ENCODE peak calls at places on chromosomes 3 and 15, in eight cellular contexts. One of them, this sample, is unnamed.

GRCh38 chr3:127779747-127780146 is 42.6 kb downstream of the MGLL start:
- ATAC-seq in upper lobe of left lung: no peak
- ATAC-seq in HCT116: no peak
- ATAC-seq in K562: no peak
- ATAC-seq in HepG2: no peak
- ATAC-seq in Panc1: no peak
- ATAC-seq in GM23338: no peak
- ATAC-seq in GM12878: peak
- ATAC-seq in this sample: peak

GRCh38 chr3:57530071-57530608 is 14.0 kb downstream of the DNAH12 start:
- ATAC-seq in Panc1: no peak
- ATAC-seq in upper lobe of left lung: no peak
- ATAC-seq in HCT116: peak
- ATAC-seq in HepG2: peak
- ATAC-seq in GM12878: no peak
- ATAC-seq in GM23338: no peak
- ATAC-seq in K562: no peak
- ATAC-seq in this sample: no peak

GRCh38 chr3:51100543-51100851 is 284.6 kb upstream of the MANF start:
- ATAC-seq in GM23338: no peak
- ATAC-seq in HCT116: no peak
- ATAC-seq in HepG2: no peak
- ATAC-seq in upper lobe of left lung: no peak
- ATAC-seq in GM12878: no peak
- ATAC-seq in K562: no peak
- ATAC-seq in Panc1: no peak
- ATAC-seq in this sample: no peak

GRCh38 chr3:18830087-18830486 is 318.2 kb upstream of the KCNH8 start:
- ATAC-seq in Panc1: no peak
- ATAC-seq in HepG2: no peak
- ATAC-seq in upper lobe of left lung: no peak
- ATAC-seq in GM23338: no peak
- ATAC-seq in HCT116: no peak
- ATAC-seq in K562: no peak
- ATAC-seq in GM12878: no peak
- ATAC-seq in this sample: no peak

GRCh38 chr3:3509665-3510064 is 289.6 kb upstream of the LRRN1 start:
- ATAC-seq in HepG2: no peak
- ATAC-seq in Panc1: no peak
- ATAC-seq in upper lobe of left lung: no peak
- ATAC-seq in HCT116: no peak
- ATAC-seq in K562: no peak
- ATAC-seq in GM12878: no peak
- ATAC-seq in GM23338: no peak
- ATAC-seq in this sample: no peak

GRCh38 chr3:13092621-13093339 is 19.6 kb upstream of the IQSEC1 start:
- ATAC-seq in Panc1: peak
- ATAC-seq in K562: no peak
- ATAC-seq in HCT116: peak
- ATAC-seq in upper lobe of left lung: no peak
- ATAC-seq in GM23338: peak
- ATAC-seq in HepG2: peak
- ATAC-seq in GM12878: no peak
- ATAC-seq in this sample: peak

GRCh38 chr3:128198313-128198712 is 45.0 kb downstream of the EEFSEC start:
- ATAC-seq in Panc1: no peak
- ATAC-seq in upper lobe of left lung: no peak
- ATAC-seq in GM12878: no peak
- ATAC-seq in GM23338: peak
- ATAC-seq in HCT116: no peak
- ATAC-seq in HepG2: peak
- ATAC-seq in K562: no peak
- ATAC-seq in this sample: no peak

GRCh38 chr3:189330066-189330465 is 158.3 kb downstream of the TPRG1 start:
- ATAC-seq in upper lobe of left lung: no peak
- ATAC-seq in GM12878: no peak
- ATAC-seq in HCT116: no peak
- ATAC-seq in K562: no peak
- ATAC-seq in Panc1: no peak
- ATAC-seq in GM23338: no peak
- ATAC-seq in HepG2: no peak
- ATAC-seq in this sample: no peak

GRCh38 chr15:74784854-74785715 is 3.2 kb downstream of the CSK start:
- ATAC-seq in GM12878: no peak
- ATAC-seq in HCT116: no peak
- ATAC-seq in upper lobe of left lung: no peak
- ATAC-seq in Panc1: no peak
- ATAC-seq in HepG2: no peak
- ATAC-seq in GM23338: no peak
- ATAC-seq in K562: no peak
- ATAC-seq in this sample: no peak

GRCh38 chr3:149356044-149356592 is 21.3 kb downstream of the TM4SF1 start:
- ATAC-seq in K562: no peak
- ATAC-seq in HepG2: peak
- ATAC-seq in upper lobe of left lung: no peak
- ATAC-seq in GM12878: no peak
- ATAC-seq in HCT116: no peak
- ATAC-seq in Panc1: no peak
- ATAC-seq in GM23338: no peak
- ATAC-seq in this sample: no peak

GRCh38 chr15:64014995-64015394 is 31.3 kb downstream of the DAPK2 start:
- ATAC-seq in K562: no peak
- ATAC-seq in upper lobe of left lung: no peak
- ATAC-seq in HepG2: no peak
- ATAC-seq in GM12878: no peak
- ATAC-seq in Panc1: no peak
- ATAC-seq in GM23338: no peak
- ATAC-seq in HCT116: no peak
- ATAC-seq in this sample: no peak

GRCh38 chr15:57823325-57823860 is 116.9 kb downstream of the POLR2M start:
- ATAC-seq in GM12878: no peak
- ATAC-seq in GM23338: no peak
- ATAC-seq in K562: no peak
- ATAC-seq in HepG2: no peak
- ATAC-seq in Panc1: no peak
- ATAC-seq in upper lobe of left lung: no peak
- ATAC-seq in HCT116: no peak
- ATAC-seq in this sample: no peak

GRCh38 chr3:46954178-46954577 is 22.4 kb downstream of the CCDC12 start:
- ATAC-seq in GM23338: peak
- ATAC-seq in HCT116: no peak
- ATAC-seq in GM12878: peak
- ATAC-seq in HepG2: no peak
- ATAC-seq in K562: no peak
- ATAC-seq in Panc1: no peak
- ATAC-seq in upper lobe of left lung: no peak
- ATAC-seq in this sample: no peak

GRCh38 chr3:5136619-5137429 is 14.7 kb downstream of the ARL8B start:
- ATAC-seq in Panc1: no peak
- ATAC-seq in upper lobe of left lung: peak
- ATAC-seq in HepG2: peak
- ATAC-seq in K562: peak
- ATAC-seq in HCT116: peak
- ATAC-seq in GM12878: peak
- ATAC-seq in GM23338: peak
- ATAC-seq in this sample: no peak

GRCh38 chr3:5136211-5136610 is 14.1 kb downstream of the ARL8B start:
- ATAC-seq in GM12878: no peak
- ATAC-seq in GM23338: no peak
- ATAC-seq in Panc1: no peak
- ATAC-seq in HepG2: no peak
- ATAC-seq in K562: no peak
- ATAC-seq in upper lobe of left lung: no peak
- ATAC-seq in HCT116: peak
- ATAC-seq in this sample: no peak

GRCh38 chr3:5141760-5142159 is 19.7 kb downstream of the ARL8B start:
- ATAC-seq in Panc1: no peak
- ATAC-seq in upper lobe of left lung: no peak
- ATAC-seq in GM23338: no peak
- ATAC-seq in HepG2: no peak
- ATAC-seq in GM12878: no peak
- ATAC-seq in K562: no peak
- ATAC-seq in HCT116: no peak
- ATAC-seq in this sample: no peak

GRCh38 chr3:5140230-5140621 is 18.1 kb downstream of the ARL8B start:
- ATAC-seq in HepG2: no peak
- ATAC-seq in K562: no peak
- ATAC-seq in upper lobe of left lung: no peak
- ATAC-seq in GM23338: no peak
- ATAC-seq in HCT116: no peak
- ATAC-seq in GM12878: peak
- ATAC-seq in Panc1: no peak
- ATAC-seq in this sample: no peak

DNA sequence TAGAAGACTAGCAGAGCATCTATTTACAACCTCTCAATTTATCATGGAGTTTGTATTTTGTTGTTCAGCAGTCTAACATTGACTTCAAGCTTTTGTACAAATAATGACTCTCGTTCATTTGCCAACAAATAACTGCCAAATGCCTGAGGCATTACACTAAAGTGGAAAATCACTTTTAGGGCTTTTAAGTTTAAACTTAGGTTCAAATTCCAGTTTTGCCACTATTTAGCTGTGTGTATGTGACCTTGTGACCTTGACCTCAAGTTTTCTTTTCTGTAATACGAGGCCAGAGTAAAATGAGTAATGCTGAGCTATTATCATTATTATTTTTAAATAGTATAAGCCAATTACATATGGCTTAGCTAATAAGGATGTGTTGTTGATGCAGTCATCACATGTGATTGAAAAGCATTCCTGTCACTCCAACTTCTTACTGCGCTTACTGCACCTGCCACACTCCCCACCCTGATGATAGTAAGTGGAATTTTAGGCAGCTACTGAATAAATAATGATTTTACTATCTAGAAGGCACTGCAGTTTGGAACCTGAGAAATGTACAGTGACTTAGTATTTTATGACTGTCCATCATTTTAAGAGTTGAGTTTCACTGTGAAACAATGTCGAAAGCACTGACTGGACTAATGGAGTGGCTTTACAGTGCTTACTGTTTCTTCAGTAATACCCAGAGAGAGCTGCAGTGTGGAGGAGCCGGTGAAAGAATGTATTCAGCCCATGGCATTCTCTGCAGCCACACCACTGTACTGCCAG is 16.3 kb downstream of the ARL8B start:
- ATAC-seq in HCT116: no peak
- ATAC-seq in HepG2: peak
- ATAC-seq in Panc1: no peak
- ATAC-seq in K562: peak
- ATAC-seq in GM23338: no peak
- ATAC-seq in GM12878: peak
- ATAC-seq in upper lobe of left lung: no peak
- ATAC-seq in this sample: no peak
- H3K27ac ChIP-seq in HCT116: no peak
- H3K27ac ChIP-seq in HepG2: peak
- H3K27ac ChIP-seq in Panc1: peak
- H3K27ac ChIP-seq in K562: no peak
- H3K27ac ChIP-seq in GM23338: no peak
- H3K27ac ChIP-seq in GM12878: peak
- H3K27ac ChIP-seq in upper lobe of left lung: peak
- H3K27ac ChIP-seq in this sample: peak

GRCh38 chr3:25678581-25678980 is 13.9 kb upstream of the TOP2B start:
- ATAC-seq in GM12878: no peak
- ATAC-seq in GM23338: no peak
- ATAC-seq in K562: no peak
- ATAC-seq in HCT116: no peak
- ATAC-seq in HepG2: no peak
- ATAC-seq in upper lobe of left lung: no peak
- ATAC-seq in Panc1: no peak
- ATAC-seq in this sample: no peak
- TF ChIP-seq POLR2AphosphoS5 in GM12878: no peak
- TF ChIP-seq POLR2AphosphoS5 in GM23338: no peak
- TF ChIP-seq POLR2AphosphoS5 in K562: no peak
- TF ChIP-seq POLR2AphosphoS5 in HCT116: no peak
- TF ChIP-seq POLR2AphosphoS5 in HepG2: no peak
- TF ChIP-seq POLR2AphosphoS5 in upper lobe of left lung: no peak
- TF ChIP-seq POLR2AphosphoS5 in Panc1: no peak
- TF ChIP-seq POLR2AphosphoS5 in this sample: no peak

DNA sequence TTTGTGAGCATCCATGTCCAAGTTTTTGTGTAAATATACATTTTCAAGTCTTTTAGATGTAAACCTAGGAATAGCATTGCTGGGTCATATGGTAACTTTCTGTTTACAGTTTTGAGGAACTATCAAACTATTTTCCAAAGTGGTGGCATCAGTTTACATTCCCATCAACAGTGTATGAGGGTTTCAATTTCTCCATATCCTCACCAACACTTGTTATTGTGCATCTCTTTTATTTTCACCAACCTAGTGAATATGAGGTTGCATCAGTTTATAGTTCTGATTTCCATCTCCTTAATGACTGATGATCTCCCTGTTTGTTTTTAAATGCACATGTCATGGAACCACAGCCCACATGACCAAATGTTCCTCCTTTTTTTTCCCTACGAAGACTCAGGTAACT is 201.2 kb downstream of the FEZF2 start:
- ATAC-seq in K562: no peak
- ATAC-seq in GM23338: no peak
- ATAC-seq in HepG2: no peak
- ATAC-seq in upper lobe of left lung: no peak
- ATAC-seq in HCT116: no peak
- ATAC-seq in Panc1: no peak
- ATAC-seq in GM12878: no peak
- ATAC-seq in this sample: no peak
- H3K27ac ChIP-seq in K562: no peak
- H3K27ac ChIP-seq in GM23338: no peak
- H3K27ac ChIP-seq in HepG2: no peak
- H3K27ac ChIP-seq in upper lobe of left lung: no peak
- H3K27ac ChIP-seq in HCT116: no peak
- H3K27ac ChIP-seq in Panc1: no peak
- H3K27ac ChIP-seq in GM12878: no peak
- H3K27ac ChIP-seq in this sample: no peak

DNA sequence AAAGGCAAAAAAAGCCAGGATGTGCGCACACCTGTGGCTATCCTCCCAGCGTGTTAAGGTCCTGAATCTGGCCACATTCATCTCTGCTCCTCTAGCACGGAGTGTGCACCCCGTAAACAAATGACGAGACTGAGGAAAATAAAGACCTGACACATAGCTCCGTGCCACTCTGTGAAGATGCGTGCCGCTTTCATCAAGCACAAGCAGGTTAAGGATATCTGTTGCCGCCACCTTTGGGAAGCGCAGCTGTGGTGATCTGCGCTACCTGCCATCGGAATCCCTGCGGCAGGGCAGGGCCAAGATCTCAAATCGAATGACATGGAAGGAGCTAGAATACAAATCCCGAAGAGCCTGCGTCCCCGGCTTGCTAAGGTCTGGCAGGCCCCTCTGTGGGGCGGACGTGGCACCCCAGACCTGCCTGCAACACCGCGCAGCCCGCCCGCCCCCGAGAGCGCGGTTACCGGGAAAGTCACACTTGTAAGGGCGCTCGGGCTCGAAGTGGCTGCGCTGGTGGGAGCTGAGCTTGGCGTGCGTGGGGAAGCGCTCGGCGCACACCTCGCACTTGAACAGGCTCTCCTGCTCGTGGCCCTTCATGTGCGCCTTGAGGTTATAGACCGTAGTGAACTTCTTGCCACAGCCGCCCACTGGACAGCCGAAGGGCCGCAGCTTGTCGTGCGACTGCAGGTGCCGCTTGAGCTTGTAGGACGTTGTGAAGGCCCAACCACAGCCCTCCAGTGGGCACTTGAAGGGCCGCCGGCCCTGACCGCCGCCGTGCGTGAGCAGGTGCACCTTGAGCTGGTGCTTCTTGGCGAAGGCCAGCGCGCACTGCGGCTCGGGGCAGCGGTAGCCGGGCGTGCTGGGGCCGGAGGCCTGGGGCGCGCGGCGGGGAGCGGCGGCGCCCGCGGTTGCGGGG is 937 bp downstream of the ZXDC start:
- ATAC-seq in GM23338: peak
- ATAC-seq in Panc1: peak
- ATAC-seq in upper lobe of left lung: peak
- ATAC-seq in K562: peak
- ATAC-seq in HCT116: peak
- ATAC-seq in HepG2: peak
- ATAC-seq in GM12878: peak
- ATAC-seq in this sample: no peak
- TF ChIP-seq POLR2AphosphoS5 in GM23338: no peak
- TF ChIP-seq POLR2AphosphoS5 in Panc1: no peak
- TF ChIP-seq POLR2AphosphoS5 in upper lobe of left lung: peak
- TF ChIP-seq POLR2AphosphoS5 in K562: no peak
- TF ChIP-seq POLR2AphosphoS5 in HCT116: no peak
- TF ChIP-seq POLR2AphosphoS5 in HepG2: no peak
- TF ChIP-seq POLR2AphosphoS5 in GM12878: no peak
- TF ChIP-seq POLR2AphosphoS5 in this sample: no peak

This sample was measured in gastroesophageal sphincter.